ENCODE peak calls at places on chromosomes 2 and 18, in ten cellular contexts. B, O, V, R, L, G, K, Y, U and M are unnamed samples.

GRCh38 chr2:45237850-45238542 is 228.7 kb upstream of the SIX2 start:
- DNase-seq in B (no peak), O (peak), V (peak), R (peak), L (no peak), G (no peak), K (peak), Y (peak), U (peak), M (no peak)

GRCh38 chr2:116074161-116074560 is 1631.7 kb downstream of the DPP10 start:
- DNase-seq in B (no peak), O (no peak), V (no peak), R (no peak), L (no peak), G (no peak), K (no peak), Y (no peak), U (no peak), M (no peak)

GRCh38 chr18:62485684-62486083 is 37.1 kb upstream of the ZCCHC2 start:
- DNase-seq in B (no peak), O (peak), V (peak), R (no peak), L (no peak), G (no peak), K (peak), Y (no peak), U (peak), M (no peak)

GRCh38 chr2:67524777-67525176 is 127.6 kb downstream of the ETAA1 start:
- DNase-seq in B (no peak), O (no peak), V (no peak), R (no peak), L (no peak), G (no peak), K (no peak), Y (no peak), U (no peak), M (no peak)

GRCh38 chr2:140892911-140893637 is 1237.7 kb downstream of the LRP1B start:
- DNase-seq in B (no peak), O (no peak), V (peak), R (no peak), L (no peak), G (no peak), K (no peak), Y (no peak), U (no peak), M (no peak)

GRCh38 chr2:174495365-174496012 is 8.7 kb upstream of the GPR155 start:
- DNase-seq in B (no peak), O (no peak), V (peak), R (no peak), L (no peak), G (no peak), K (peak), Y (no peak), U (no peak), M (no peak)

GRCh38 chr2:71474744-71475421 is 21.5 kb downstream of the DYSF start:
- DNase-seq in B (no peak), O (no peak), V (no peak), R (no peak), L (no peak), G (no peak), K (no peak), Y (no peak), U (no peak), M (no peak)

GRCh38 chr2:231187736-231188505 is 10.5 kb upstream of the ARMC9 start:
- DNase-seq in B (no peak), O (peak), V (peak), R (no peak), L (no peak), G (no peak), K (no peak), Y (peak), U (peak), M (no peak)

GRCh38 chr18:22826726-22827125 is 106.4 kb upstream of the RBBP8 start:
- DNase-seq in B (no peak), O (no peak), V (peak), R (no peak), L (no peak), G (no peak), K (no peak), Y (no peak), U (no peak), M (no peak)

GRCh38 chr2:156331572-156332451 is 709 bp downstream of the NR4A2 start:
- DNase-seq in B (peak), O (peak), V (peak), R (peak), L (no peak), G (peak), K (peak), Y (peak), U (no peak), M (no peak)

GRCh38 chr2:64562148-64562784 is 38.1 kb downstream of the AFTPH start:
- DNase-seq in B (no peak), O (no peak), V (peak), R (no peak), L (no peak), G (peak), K (peak), Y (no peak), U (no peak), M (no peak)

GRCh38 chr2:227862741-227863588 is 8.5 kb upstream of the DAW1 start:
- DNase-seq in B (no peak), O (peak), V (peak), R (no peak), L (no peak), G (no peak), K (peak), Y (peak), U (no peak), M (no peak)

GRCh38 chr2:231245253-231246094 is 47.0 kb downstream of the ARMC9 start:
- DNase-seq in B (no peak), O (no peak), V (no peak), R (no peak), L (no peak), G (no peak), K (no peak), Y (no peak), U (no peak), M (no peak)

GRCh38 chr18:73153271-73153670 is 285.5 kb upstream of the NETO1 start:
- DNase-seq in B (no peak), O (no peak), V (peak), R (no peak), L (no peak), G (no peak), K (peak), Y (peak), U (peak), M (no peak)

GRCh38 chr2:205696541-205697441 is 14.5 kb downstream of the NRP2 start:
- DNase-seq in B (no peak), O (no peak), V (peak), R (no peak), L (peak), G (no peak), K (peak), Y (no peak), U (peak), M (no peak)

GRCh38 chr2:226461981-226462380 is 337.6 kb downstream of the IRS1 start:
- DNase-seq in B (no peak), O (no peak), V (no peak), R (no peak), L (no peak), G (no peak), K (no peak), Y (no peak), U (no peak), M (no peak)

GRCh38 chr18:33014060-33014796 is 241.4 kb upstream of the KLHL14 start:
- DNase-seq in B (no peak), O (no peak), V (no peak), R (no peak), L (no peak), G (no peak), K (peak), Y (no peak), U (no peak), M (no peak)